ENCODE peak calls at places on chromosomes 11 and 22, in nine cellular contexts. Q is PC-3, C is GM23248, Y is hepatocyte, G is OCI-LY7, W is HCT116, F is GM23338, B is MM.1S, K is SK-N-SH. T is an unnamed sample.

GRCh38 chr11:6402061-6402470 is 11.8 kb downstream of the SMPD1 start:
- DNase-seq in Q (no peak), C (no peak), Y (no peak), G (peak), W (no peak), F (no peak), B (no peak), K (no peak), T (no peak)

GRCh38 chr22:48936391-48936790 is 891.3 kb downstream of the BRD1 start:
- DNase-seq in Q (no peak), C (no peak), Y (no peak), G (no peak), W (no peak), F (no peak), B (no peak), K (no peak), T (no peak)

GRCh38 chr11:47156333-47156732 is 20.3 kb downstream of the ARFGAP2 start:
- DNase-seq in Q (no peak), C (peak), Y (no peak), G (no peak), W (no peak), F (no peak), B (no peak), K (no peak), T (no peak)

GRCh38 chr11:105609341-105609781 is 512 bp upstream of the GRIA4 start:
- DNase-seq in Q (peak), C (peak), Y (peak), G (no peak), W (peak), F (peak), B (peak), K (peak), T (peak)

GRCh38 chr11:115420524-115420923 is 83.7 kb downstream of the CADM1 start:
- DNase-seq in Q (no peak), C (no peak), Y (no peak), G (no peak), W (no peak), F (no peak), B (no peak), K (no peak), T (no peak)

GRCh38 chr11:121714356-121714755 is 261.6 kb upstream of the SORL1-AS1 start:
- DNase-seq in Q (no peak), C (peak), Y (no peak), G (no peak), W (no peak), F (no peak), B (no peak), K (no peak), T (no peak)

GRCh38 chr11:86632499-86633269 is 39.7 kb downstream of the ME3 start:
- DNase-seq in Q (peak), C (peak), Y (peak), G (no peak), W (peak), F (peak), B (no peak), K (peak), T (peak)

GRCh38 chr22:32005453-32005852 is 37.6 kb upstream of the SLC5A1 start:
- DNase-seq in Q (peak), C (peak), Y (peak), G (no peak), W (no peak), F (no peak), B (no peak), K (no peak), T (no peak)

GRCh38 chr11:43937434-43938411 is 4.7 kb upstream of the C11orf96 start:
- DNase-seq in Q (peak), C (peak), Y (no peak), G (no peak), W (peak), F (no peak), B (no peak), K (no peak), T (no peak)

GRCh38 chr11:70186936-70187335 is 16.2 kb upstream of the FADD start:
- DNase-seq in Q (no peak), C (no peak), Y (no peak), G (no peak), W (no peak), F (no peak), B (no peak), K (no peak), T (no peak)

GRCh38 chr22:22391543-22391942 is 117.0 kb downstream of the ZNF280B start:
- DNase-seq in Q (no peak), C (no peak), Y (no peak), G (no peak), W (no peak), F (no peak), B (no peak), K (no peak), T (no peak)

GRCh38 chr11:19669511-19669910 is 43.1 kb upstream of the NAV2 start:
- DNase-seq in Q (no peak), C (no peak), Y (no peak), G (no peak), W (no peak), F (no peak), B (no peak), K (no peak), T (no peak)

GRCh38 chr11:11841121-11841604 is 609 bp upstream of the USP47 start:
- DNase-seq in Q (peak), C (peak), Y (peak), G (no peak), W (peak), F (peak), B (no peak), K (no peak), T (peak)

GRCh38 chr11:28442113-28442512 is 333.9 kb downstream of the METTL15 start:
- DNase-seq in Q (peak), C (no peak), Y (no peak), G (no peak), W (no peak), F (no peak), B (no peak), K (no peak), T (no peak)

GRCh38 chr11:111764621-111765020 is 1.6 kb downstream of the PPP2R1B start:
- DNase-seq in Q (peak), C (peak), Y (no peak), G (no peak), W (no peak), F (no peak), B (no peak), K (no peak), T (no peak)

GRCh38 chr11:35484435-35484834 is 41.0 kb downstream of the PAMR1 start:
- DNase-seq in Q (peak), C (peak), Y (no peak), G (no peak), W (no peak), F (no peak), B (no peak), K (no peak), T (no peak)

GRCh38 chr22:25911243-25911972 is 169.4 kb downstream of the MYO18B start:
- DNase-seq in Q (no peak), C (no peak), Y (no peak), G (no peak), W (no peak), F (no peak), B (no peak), K (no peak), T (no peak)

GRCh38 chr11:122093731-122094130 is 22.3 kb downstream of the BLID start:
- DNase-seq in Q (peak), C (peak), Y (no peak), G (no peak), W (no peak), F (no peak), B (no peak), K (no peak), T (no peak)

GRCh38 chr22:22346401-22347107 is 102.0 kb downstream of the VPREB1 start:
- DNase-seq in Q (no peak), C (no peak), Y (no peak), G (no peak), W (no peak), F (no peak), B (no peak), K (no peak), T (no peak)

GRCh38 chr11:127063191-127063590 is 62.6 kb upstream of the KIRREL3 start:
- DNase-seq in Q (no peak), C (peak), Y (no peak), G (no peak), W (no peak), F (no peak), B (no peak), K (no peak), T (no peak)

GRCh38 chr22:39174498-39175120 is 22.1 kb upstream of the CBX7 start:
- DNase-seq in Q (peak), C (peak), Y (peak), G (peak), W (peak), F (peak), B (no peak), K (peak), T (peak)

GRCh38 chr11:68988486-68988885 is 7.7 kb upstream of the MRGPRD start:
- DNase-seq in Q (no peak), C (no peak), Y (no peak), G (no peak), W (no peak), F (no peak), B (no peak), K (no peak), T (no peak)

GRCh38 chr22:48336339-48337060 is 1491.2 kb downstream of the BRD1 start:
- DNase-seq in Q (no peak), C (no peak), Y (no peak), G (no peak), W (no peak), F (no peak), B (no peak), K (no peak), T (no peak)

GRCh38 chr11:130782361-130783221 is 133.7 kb downstream of the SNX19 start:
- DNase-seq in Q (peak), C (peak), Y (no peak), G (no peak), W (no peak), F (peak), B (no peak), K (no peak), T (peak)

GRCh38 chr11:113904379-113905101 is at the start of gene HTR3B:
- DNase-seq in Q (no peak), C (no peak), Y (no peak), G (no peak), W (no peak), F (peak), B (no peak), K (no peak), T (no peak)

GRCh38 chr11:15557831-15558230 is 443.1 kb downstream of the INSC start:
- DNase-seq in Q (no peak), C (no peak), Y (no peak), G (no peak), W (no peak), F (no peak), B (no peak), K (no peak), T (no peak)

GRCh38 chr11:95729462-95729861 is 60.1 kb downstream of the FAM76B start:
- DNase-seq in Q (no peak), C (no peak), Y (no peak), G (no peak), W (no peak), F (no peak), B (no peak), K (no peak), T (no peak)

GRCh38 chr11:84558085-84558905 is 1068.8 kb downstream of the DLG2 start:
- DNase-seq in Q (peak), C (peak), Y (peak), G (peak), W (peak), F (peak), B (peak), K (peak), T (peak)

GRCh38 chr11:69883292-69884255 is 64.4 kb upstream of the FGF3 start:
- DNase-seq in Q (no peak), C (no peak), Y (no peak), G (no peak), W (no peak), F (no peak), B (no peak), K (no peak), T (no peak)

GRCh38 chr22:23064381-23065068 is 5.8 kb upstream of the GNAZ start:
- DNase-seq in Q (no peak), C (no peak), Y (no peak), G (no peak), W (no peak), F (no peak), B (no peak), K (peak), T (no peak)

GRCh38 chr22:44210721-44211120 is 30.0 kb downstream of the PARVG start:
- DNase-seq in Q (no peak), C (peak), Y (no peak), G (no peak), W (no peak), F (no peak), B (no peak), K (no peak), T (no peak)

GRCh38 chr22:32158712-32159533 is at the start of gene C22orf42:
- DNase-seq in Q (no peak), C (no peak), Y (no peak), G (no peak), W (no peak), F (peak), B (no peak), K (no peak), T (peak)

GRCh38 chr11:22681281-22681812 is 14.9 kb downstream of the GAS2 start:
- DNase-seq in Q (no peak), C (no peak), Y (no peak), G (no peak), W (no peak), F (no peak), B (no peak), K (no peak), T (no peak)

GRCh38 chr11:45233121-45233803 is 52.9 kb downstream of the SYT13 start:
- DNase-seq in Q (peak), C (peak), Y (peak), G (peak), W (peak), F (peak), B (peak), K (peak), T (peak)

GRCh38 chr11:103539166-103539565 is 429.9 kb downstream of the DYNC2H1 start:
- DNase-seq in Q (no peak), C (no peak), Y (no peak), G (no peak), W (no peak), F (no peak), B (no peak), K (no peak), T (no peak)

GRCh38 chr11:34890812-34891211 is 25.4 kb downstream of the APIP start:
- DNase-seq in Q (peak), C (peak), Y (peak), G (peak), W (peak), F (peak), B (peak), K (peak), T (peak)

GRCh38 chr11:64859542-64860414 is 15.3 kb upstream of the CDC42BPG start:
- DNase-seq in Q (no peak), C (no peak), Y (no peak), G (peak), W (no peak), F (no peak), B (peak), K (no peak), T (no peak)

GRCh38 chr11:4090258-4090657 is 4.3 kb upstream of the RRM1 start:
- DNase-seq in Q (no peak), C (no peak), Y (no peak), G (no peak), W (no peak), F (no peak), B (no peak), K (no peak), T (no peak)

DNA sequence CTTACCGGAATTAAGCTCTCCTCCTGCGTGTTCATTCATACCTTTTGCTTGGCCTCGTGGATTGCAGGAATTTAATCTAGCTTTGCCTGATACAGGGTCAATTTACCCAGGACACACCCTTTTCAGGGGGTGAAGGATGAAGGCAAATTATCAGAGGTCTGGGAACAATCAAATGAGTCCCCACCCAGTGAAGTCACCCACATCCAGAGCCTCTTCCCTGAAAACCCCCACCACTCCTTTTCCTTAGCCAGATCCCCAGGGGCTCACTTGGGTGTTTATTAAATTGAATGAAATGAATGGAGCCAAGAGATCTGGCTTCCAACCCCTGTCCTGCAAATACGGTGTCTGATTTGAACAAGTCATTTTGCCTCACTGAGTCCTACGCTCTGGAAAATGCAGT is 31.0 kb upstream of the LIPT2 start:
- DNase-seq in Q (no peak), C (no peak), Y (no peak), G (no peak), W (no peak), F (no peak), B (no peak), K (no peak), T (no peak)
- TF ChIP-seq EZH2phosphoT487 in Q (no peak), C (no peak), Y (no peak), G (no peak), W (no peak), F (no peak), B (no peak), K (no peak), T (no peak)

DNA sequence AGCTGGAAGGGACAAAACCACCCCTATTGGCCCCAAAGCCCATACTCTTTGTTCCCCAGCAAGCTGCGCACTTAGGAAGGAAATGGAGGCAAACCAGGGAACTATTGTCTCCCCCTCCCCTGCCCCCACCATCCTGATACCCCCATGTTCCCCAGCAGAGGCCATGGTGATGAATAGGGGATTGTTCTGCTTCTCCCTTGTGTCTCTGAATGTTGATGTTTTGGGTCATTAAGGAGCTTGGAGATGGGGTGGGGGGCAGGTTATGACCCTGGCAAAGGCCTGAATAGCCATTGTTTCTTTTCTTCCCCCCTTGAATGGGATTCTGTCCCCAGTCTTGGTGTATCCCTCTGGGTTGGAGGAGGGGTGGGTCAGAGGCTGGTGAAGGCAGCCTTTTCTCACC is 8.2 kb downstream of the DTX4 start:
- DNase-seq in Q (no peak), C (no peak), Y (no peak), G (no peak), W (no peak), F (no peak), B (no peak), K (no peak), T (peak)
- TF ChIP-seq EZH2phosphoT487 in Q (no peak), C (no peak), Y (no peak), G (no peak), W (no peak), F (no peak), B (no peak), K (no peak), T (no peak)

GRCh38 chr11:110478410-110478809 is 48.7 kb downstream of the FDX1 start:
- DNase-seq in Q (no peak), C (no peak), Y (peak), G (no peak), W (no peak), F (peak), B (no peak), K (no peak), T (peak)
- TF ChIP-seq EZH2phosphoT487 in Q (no peak), C (no peak), Y (no peak), G (no peak), W (no peak), F (no peak), B (no peak), K (no peak), T (no peak)

DNA sequence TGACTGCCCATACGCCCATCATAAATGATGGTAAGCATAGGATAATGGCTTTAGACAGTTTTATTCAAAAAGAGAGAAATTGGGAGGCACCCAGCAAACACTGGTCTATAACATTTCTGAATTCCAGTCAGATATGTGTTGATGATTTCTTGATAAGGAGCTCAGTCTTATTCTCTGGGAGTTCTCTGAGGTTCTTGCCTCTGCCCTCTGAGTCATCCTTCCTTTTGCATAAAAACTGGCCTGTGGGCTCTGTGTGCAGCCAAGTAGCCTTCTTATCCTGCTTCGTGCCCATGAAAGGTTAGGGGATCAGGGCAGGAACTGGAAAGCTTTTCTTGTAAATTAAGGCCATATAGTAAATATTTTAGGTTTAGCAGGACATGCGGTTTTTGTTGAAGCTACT is 48.9 kb downstream of the FAR1 start:
- DNase-seq in Q (peak), C (peak), Y (peak), G (no peak), W (no peak), F (no peak), B (no peak), K (no peak), T (no peak)
- TF ChIP-seq EZH2phosphoT487 in Q (no peak), C (no peak), Y (no peak), G (no peak), W (no peak), F (no peak), B (no peak), K (no peak), T (no peak)

GRCh38 chr22:30945653-30946052 is 22.9 kb downstream of the MORC2 start:
- DNase-seq in Q (no peak), C (no peak), Y (no peak), G (no peak), W (no peak), F (no peak), B (no peak), K (no peak), T (no peak)

GRCh38 chr22:30944986-30945385 is 23.6 kb downstream of the MORC2 start:
- DNase-seq in Q (no peak), C (no peak), Y (no peak), G (no peak), W (no peak), F (no peak), B (no peak), K (no peak), T (no peak)

GRCh38 chr22:30943368-30943767 is 25.2 kb downstream of the MORC2 start:
- DNase-seq in Q (no peak), C (no peak), Y (no peak), G (no peak), W (no peak), F (no peak), B (no peak), K (no peak), T (no peak)

GRCh38 chr22:30941363-30941740 is 27.2 kb downstream of the MORC2 start:
- DNase-seq in Q (no peak), C (no peak), Y (no peak), G (no peak), W (no peak), F (no peak), B (no peak), K (no peak), T (no peak)

GRCh38 chr22:30940655-30941362 is 27.8 kb downstream of the MORC2 start:
- DNase-seq in Q (no peak), C (no peak), Y (no peak), G (no peak), W (no peak), F (no peak), B (no peak), K (no peak), T (no peak)
- TF ChIP-seq EZH2phosphoT487 in Q (no peak), C (no peak), Y (no peak), G (no peak), W (no peak), F (no peak), B (no peak), K (no peak), T (no peak)

T was measured in neural progenitor cell.